ENCODE peak calls at places on chromosomes 12 and 14, in ten cellular contexts. A is GM23338, R is MM.1S, N is B cell, S is astrocyte of the cerebellum, K is neural crest cell, Y is PC-3, B is endothelial cell, T is dorsolateral prefrontal cortex, I is mucosa of descending colon. W is an unnamed sample.

GRCh38 chr12:74537126-74537706 is 419 bp upstream of the ATXN7L3B start:
- DNase-seq in A (peak; percentile 62), R (peak; percentile 71), N (peak; percentile 38), S (peak; percentile 41), K (no peak), Y (peak; percentile 75), B (no peak), T (no peak), I (no peak), W (no peak)

GRCh38 chr12:12047682-12048081 is 23.1 kb upstream of the BCL2L14 start:
- DNase-seq in A (no peak), R (no peak), N (no peak), S (no peak), K (no peak), Y (no peak), B (no peak), T (no peak), I (no peak), W (no peak)

GRCh38 chr14:101909371-101910096 is 54.8 kb upstream of the DYNC1H1 start:
- DNase-seq in A (no peak), R (no peak), N (no peak), S (no peak), K (no peak), Y (no peak), B (no peak), T (no peak), I (no peak), W (no peak)

GRCh38 chr12:5222011-5222461 is 178.4 kb downstream of the KCNA5 start:
- DNase-seq in A (peak; percentile 71), R (no peak), N (no peak), S (no peak), K (no peak), Y (no peak), B (no peak), T (no peak), I (no peak), W (no peak)

GRCh38 chr12:107618106-107618505 is 67.5 kb upstream of the PWP1 start:
- DNase-seq in A (no peak), R (no peak), N (no peak), S (no peak), K (no peak), Y (no peak), B (no peak), T (no peak), I (no peak), W (no peak)

GRCh38 chr12:96670334-96670899 is 181.0 kb downstream of the CFAP54 start:
- DNase-seq in A (no peak), R (no peak), N (no peak), S (no peak), K (no peak), Y (no peak), B (no peak), T (no peak), I (no peak), W (no peak)

GRCh38 chr14:104086210-104086660 is 735 bp downstream of the ASPG start:
- DNase-seq in A (no peak), R (no peak), N (peak; percentile 56), S (no peak), K (no peak), Y (no peak), B (peak; percentile 4), T (peak; percentile 42), I (peak; percentile 61), W (no peak)

GRCh38 chr14:87896393-87897380 is 96.3 kb downstream of the GALC start:
- DNase-seq in A (peak; percentile 81), R (peak; percentile 8), N (peak; percentile 26), S (peak; percentile 60), K (no peak), Y (peak; percentile 65), B (peak; percentile 19), T (no peak), I (no peak), W (no peak)

GRCh38 chr14:78154827-78155226 is 15.3 kb upstream of the NRXN3 start:
- DNase-seq in A (peak; percentile 61), R (no peak), N (no peak), S (no peak), K (no peak), Y (no peak), B (no peak), T (no peak), I (no peak), W (no peak)

GRCh38 chr14:96267336-96267735 is 11.3 kb downstream of the BDKRB1 start:
- DNase-seq in A (no peak), R (no peak), N (no peak), S (peak; percentile 36), K (no peak), Y (no peak), B (no peak), T (no peak), I (no peak), W (no peak)

GRCh38 chr14:94615823-94616570 is 3.8 kb downstream of the SERPINA3 start:
- DNase-seq in A (no peak), R (no peak), N (no peak), S (no peak), K (no peak), Y (no peak), B (no peak), T (no peak), I (no peak), W (no peak)
- TF ChIP-seq CTCF in A (no peak), R (no peak), N (no peak), S (no peak), K (no peak), Y (no peak), B (no peak), T (no peak), I (no peak), W (no peak)

GRCh38 chr12:23060161-23060560 is 435.2 kb downstream of the ETNK1 start:
- DNase-seq in A (no peak), R (no peak), N (no peak), S (no peak), K (no peak), Y (no peak), B (no peak), T (no peak), I (no peak), W (no peak)

GRCh38 chr12:23049180-23049579 is 424.2 kb downstream of the ETNK1 start:
- DNase-seq in A (no peak), R (peak; percentile 15), N (no peak), S (no peak), K (no peak), Y (no peak), B (no peak), T (no peak), I (no peak), W (no peak)

GRCh38 chr12:23057571-23057970 is 432.6 kb downstream of the ETNK1 start:
- DNase-seq in A (no peak), R (no peak), N (no peak), S (no peak), K (no peak), Y (no peak), B (no peak), T (no peak), I (no peak), W (no peak)

GRCh38 chr12:23055004-23055403 is 430.0 kb downstream of the ETNK1 start:
- DNase-seq in A (peak; percentile 80), R (peak; percentile 72), N (no peak), S (peak; percentile 2), K (peak; percentile 6), Y (peak; percentile 23), B (peak; percentile 58), T (no peak), I (no peak), W (no peak)
- TF ChIP-seq CTCF in A (peak; percentile 96), R (peak; percentile 89), N (no peak), S (peak; percentile 55), K (peak; percentile 79), Y (peak; percentile 47), B (peak; percentile 26), T (no peak), I (no peak), W (no peak)

GRCh38 chr14:74904623-74905503 is 18.2 kb downstream of the RPS6KL1 start:
- DNase-seq in A (no peak), R (no peak), N (no peak), S (no peak), K (no peak), Y (no peak), B (no peak), T (no peak), I (no peak), W (no peak)

GRCh38 chr14:74908861-74909341 is 14.2 kb downstream of the RPS6KL1 start:
- DNase-seq in A (no peak), R (no peak), N (no peak), S (no peak), K (no peak), Y (no peak), B (no peak), T (no peak), I (no peak), W (no peak)

GRCh38 chr14:74905595-74906142 is 17.4 kb downstream of the RPS6KL1 start:
- DNase-seq in A (peak; percentile 85), R (peak; percentile 34), N (peak; percentile 79), S (no peak), K (peak; percentile 86), Y (peak; percentile 68), B (peak; percentile 85), T (peak; percentile 75), I (no peak), W (peak; percentile 76)

GRCh38 chr14:74907744-74908143 is 15.3 kb downstream of the RPS6KL1 start:
- DNase-seq in A (no peak), R (no peak), N (no peak), S (no peak), K (no peak), Y (no peak), B (no peak), T (no peak), I (no peak), W (no peak)

GRCh38 chr14:74906923-74907620 is 16.0 kb downstream of the RPS6KL1 start:
- DNase-seq in A (peak; percentile 56), R (no peak), N (no peak), S (no peak), K (no peak), Y (no peak), B (no peak), T (no peak), I (peak; percentile 63), W (no peak)
- TF ChIP-seq CTCF in A (peak; percentile 53), R (peak; percentile 10), N (peak; percentile 9), S (peak; percentile 26), K (peak; percentile 18), Y (peak; percentile 46), B (peak; percentile 39), T (no peak), I (no peak), W (no peak)

GRCh38 chr12:49079796-49080195 is 10.0 kb upstream of the RHEBL1 start:
- DNase-seq in A (no peak), R (no peak), N (no peak), S (no peak), K (no peak), Y (no peak), B (no peak), T (no peak), I (no peak), W (no peak)

GRCh38 chr12:49088932-49089330 is 5.7 kb downstream of the DHH start:
- DNase-seq in A (no peak), R (no peak), N (no peak), S (no peak), K (no peak), Y (no peak), B (no peak), T (no peak), I (no peak), W (no peak)

GRCh38 chr12:49088190-49088931 is 6.2 kb downstream of the DHH start:
- DNase-seq in A (peak; percentile 93), R (peak; percentile 72), N (peak; percentile 80), S (peak; percentile 71), K (peak; percentile 76), Y (peak; percentile 95), B (peak; percentile 75), T (peak; percentile 85), I (peak; percentile 66), W (peak; percentile 62)

GRCh38 chr12:49086116-49086515 is 8.5 kb downstream of the DHH start:
- DNase-seq in A (no peak), R (no peak), N (no peak), S (no peak), K (no peak), Y (no peak), B (no peak), T (no peak), I (no peak), W (no peak)

GRCh38 chr12:49084438-49084837 is 10.2 kb downstream of the DHH start:
- DNase-seq in A (no peak), R (no peak), N (no peak), S (no peak), K (no peak), Y (no peak), B (no peak), T (no peak), I (no peak), W (no peak)
- TF ChIP-seq CTCF in A (no peak), R (no peak), N (no peak), S (no peak), K (no peak), Y (no peak), B (no peak), T (no peak), I (no peak), W (no peak)

W was measured in natural killer cell.